ENCODE peak calls at places on chromosome 9, in six cellular contexts. A, D, K, O, L and G are unnamed samples.

GRCh38 chr9:99919930-99920329 is 13.5 kb downstream of the STX17 start:
- DNase-seq in A (no peak), D (no peak), K (no peak), O (no peak), L (no peak), G (no peak)

GRCh38 chr9:84107995-84108394 is 127.4 kb downstream of the RMI1 start:
- DNase-seq in A (no peak), D (no peak), K (no peak), O (no peak), L (no peak), G (no peak)

GRCh38 chr9:19379697-19380046 is 364 bp downstream of the RPS6 start:
- DNase-seq in A (no peak), D (no peak), K (no peak), O (no peak), L (no peak), G (no peak)

GRCh38 chr9:72297516-72297915 is 67.5 kb downstream of the ZFAND5 start:
- DNase-seq in A (no peak), D (no peak), K (no peak), O (no peak), L (no peak), G (no peak)

GRCh38 chr9:38251461-38251860 is 141.0 kb upstream of the ALDH1B1 start:
- DNase-seq in A (no peak), D (no peak), K (no peak), O (no peak), L (no peak), G (no peak)

GRCh38 chr9:4324513-4324912 is 24.6 kb upstream of the GLIS3 start:
- DNase-seq in A (no peak), D (no peak), K (no peak), O (no peak), L (no peak), G (no peak)

GRCh38 chr9:81492710-81493447 is 196.5 kb downstream of the TLE1 start:
- DNase-seq in A (no peak), D (no peak), K (no peak), O (no peak), L (no peak), G (no peak)

GRCh38 chr9:7211657-7212056 is 453.9 kb downstream of the KDM4C start:
- DNase-seq in A (no peak), D (no peak), K (no peak), O (no peak), L (no peak), G (no peak)

GRCh38 chr9:87878930-87879603 is 3.6 kb upstream of the SPATA31E1 start:
- DNase-seq in A (no peak), D (no peak), K (no peak), O (no peak), L (no peak), G (no peak)